ENCODE peak calls at places on chromosomes 16 and 17, in six cellular contexts. Y is dorsolateral prefrontal cortex, J is fibroblast of mammary gland, U is GM12878, C is ovary, Z is tibial nerve. T is an unnamed sample.

GRCh38 chr16:50093607-50094570 is 28.1 kb downstream of the HEATR3 start:
- DNase-seq in U (no peak), Z (peak; percentile 26), J (peak; percentile 94), C (peak; percentile 32), Y (peak; percentile 39), T (no peak)

GRCh38 chr17:61455754-61456681 is 3.8 kb downstream of the TBX4 start:
- DNase-seq in Y (no peak), J (no peak), C (no peak), Z (no peak), U (no peak), T (no peak)

GRCh38 chr16:71214771-71215381 is 15.6 kb downstream of the HYDIN start:
- DNase-seq in J (peak; percentile 0), U (no peak), Z (no peak), C (no peak), Y (no peak), T (no peak)

GRCh38 chr17:31508310-31509094 is 117.0 kb downstream of the RAB11FIP4 start:
- DNase-seq in Z (no peak), U (peak; percentile 69), C (no peak), Y (no peak), J (no peak), T (no peak)

GRCh38 chr16:66223176-66223780 is 143.2 kb upstream of the CDH5 start:
- DNase-seq in Y (no peak), J (peak; percentile 95), Z (no peak), U (no peak), C (no peak), T (no peak)

GRCh38 chr17:5065227-5065744 is 13.0 kb upstream of the ZFP3 start:
- DNase-seq in U (no peak), Y (no peak), J (no peak), C (no peak), Z (no peak), T (no peak)

GRCh38 chr17:58666858-58667267 is 25.0 kb downstream of the TEX14 start:
- DNase-seq in C (peak; percentile 73), U (no peak), Y (peak; percentile 39), Z (peak; percentile 41), J (peak; percentile 79), T (no peak)

GRCh38 chr17:14311186-14311705 is 10.4 kb downstream of the HS3ST3B1 start:
- DNase-seq in C (no peak), U (no peak), J (no peak), Y (no peak), Z (no peak), T (no peak)

GRCh38 chr17:48990882-48991357 is 6.3 kb upstream of the IGF2BP1 start:
- DNase-seq in J (no peak), Y (no peak), U (no peak), C (no peak), Z (no peak), T (no peak)

GRCh38 chr16:84884311-84885023 is 64.7 kb downstream of the CRISPLD2 start:
- DNase-seq in J (no peak), U (no peak), C (no peak), Z (peak; percentile 29), Y (peak; percentile 43), T (no peak)

GRCh38 chr17:56718515-56718914 is 115.2 kb downstream of the C17orf67 start:
- DNase-seq in J (no peak), C (no peak), Y (no peak), U (no peak), Z (no peak), T (no peak)

GRCh38 chr16:4982056-4982867 is 24.1 kb downstream of the SEC14L5 start:
- DNase-seq in C (no peak), J (no peak), Y (no peak), U (no peak), Z (no peak), T (no peak)

GRCh38 chr16:22264786-22265185 is 32.4 kb upstream of the POLR3E start:
- DNase-seq in C (no peak), J (no peak), Y (no peak), U (no peak), Z (no peak), T (no peak)

GRCh38 chr16:27389272-27389961 is 12.6 kb upstream of the IL21R start:
- DNase-seq in Z (no peak), C (no peak), U (peak; percentile 84), J (no peak), Y (no peak), T (no peak)

GRCh38 chr17:6413073-6413472 is 21.8 kb downstream of the AIPL1 start:
- DNase-seq in Y (no peak), J (peak; percentile 47), Z (no peak), C (no peak), U (no peak), T (no peak)

GRCh38 chr16:15822957-15823356 is 33.9 kb downstream of the MYH11 start:
- DNase-seq in C (peak; percentile 31), J (no peak), U (no peak), Y (no peak), Z (no peak), T (no peak)

GRCh38 chr17:58932956-58933355 is 173.7 kb downstream of the TRIM37 start:
- DNase-seq in C (no peak), U (no peak), Z (no peak), Y (no peak), J (no peak), T (no peak)

GRCh38 chr16:81513204-81514040 is 68.8 kb downstream of the CMIP start:
- DNase-seq in J (peak; percentile 32), U (no peak), C (peak; percentile 69), Y (peak; percentile 66), Z (no peak), T (peak; percentile 20)

GRCh38 chr17:76585649-76586593 is at the start of gene ST6GALNAC2:
- DNase-seq in Y (no peak), C (peak; percentile 47), J (no peak), Z (peak; percentile 32), U (no peak), T (no peak)

GRCh38 chr16:11964761-11965539 is at the start of gene TNFRSF17:
- DNase-seq in Z (no peak), C (no peak), Y (no peak), U (peak; percentile 94), J (peak; percentile 21), T (no peak)

GRCh38 chr17:63086483-63087185 is 120.6 kb downstream of the TANC2 start:
- DNase-seq in Y (no peak), J (no peak), C (no peak), U (no peak), Z (no peak), T (no peak)

GRCh38 chr17:57644311-57644710 is 100.8 kb downstream of the CCDC182 start:
- DNase-seq in U (no peak), C (no peak), Z (no peak), Y (no peak), J (no peak), T (no peak)

GRCh38 chr17:9360610-9361571 is 214.7 kb downstream of the STX8 start:
- DNase-seq in Z (no peak), U (no peak), Y (no peak), C (peak; percentile 62), J (peak; percentile 88), T (no peak)

GRCh38 chr16:49373504-49373903 is at the start of gene C16orf78:
- DNase-seq in Z (no peak), U (no peak), J (no peak), Y (no peak), C (no peak), T (no peak)

GRCh38 chr17:38466346-38467315 is 38.4 kb downstream of the ARHGAP23 start:
- DNase-seq in J (no peak), U (no peak), Z (no peak), Y (no peak), C (no peak), T (no peak)

GRCh38 chr17:38465420-38466345 is 37.4 kb downstream of the ARHGAP23 start:
- DNase-seq in Y (no peak), Z (peak; percentile 50), U (no peak), C (peak; percentile 73), J (no peak), T (no peak)

GRCh38 chr17:38463451-38463858 is 35.2 kb downstream of the ARHGAP23 start:
- DNase-seq in U (no peak), C (no peak), Z (peak; percentile 31), Y (no peak), J (no peak), T (no peak)

GRCh38 chr17:38464723-38465419 is 36.6 kb downstream of the ARHGAP23 start:
- DNase-seq in J (peak; percentile 93), U (no peak), Z (peak; percentile 82), Y (peak; percentile 90), C (peak; percentile 95), T (no peak)

GRCh38 chr17:38464251-38464722 is 36.0 kb downstream of the ARHGAP23 start:
- DNase-seq in J (peak; percentile 49), C (peak; percentile 66), U (no peak), Z (peak; percentile 47), Y (peak; percentile 68), T (no peak)
- H3K4me3 ChIP-seq in J (no peak overlapping the region), C (peak overlapping the region; percentile 55), U (no peak overlapping the region), Z (peak overlapping the region; percentile 34), Y (peak overlapping the region; percentile 49), T (no peak overlapping the region)

DNA sequence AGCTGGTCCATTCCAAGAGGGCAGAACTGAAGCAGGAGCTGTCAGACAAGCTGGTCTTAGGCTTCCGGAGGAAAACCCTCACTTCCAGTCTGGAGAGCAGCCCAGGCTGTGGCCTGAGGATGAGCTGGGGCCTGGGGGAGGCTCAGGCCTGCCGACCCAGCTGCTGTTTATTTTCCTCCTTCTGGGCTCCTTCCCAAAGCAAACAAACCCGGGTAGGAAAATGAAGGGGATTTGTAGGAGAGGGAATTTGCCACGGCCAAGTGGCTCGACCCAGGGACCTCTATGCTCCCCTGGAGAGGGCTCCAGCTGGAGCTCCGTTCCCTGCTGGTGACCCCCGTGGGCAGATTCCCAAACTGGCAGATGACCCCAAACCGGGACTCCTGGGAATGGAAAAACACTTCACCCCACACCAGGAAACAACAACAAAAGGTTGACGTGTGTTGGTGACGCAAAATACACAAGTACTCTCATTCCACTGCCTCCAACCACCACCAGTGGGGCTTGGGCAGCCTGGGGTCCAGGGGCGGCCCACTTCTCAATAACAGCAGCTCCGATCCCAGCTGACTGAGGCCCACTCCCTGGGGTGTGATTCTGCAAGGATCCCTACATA is 8.8 kb downstream of the JUP start:
- DNase-seq in U (no peak), C (peak; percentile 88), Z (peak; percentile 57), J (peak; percentile 96), Y (no peak), T (no peak)
- H3K4me3 ChIP-seq in U (no peak overlapping the region), C (no peak overlapping the region), Z (no peak overlapping the region), J (no peak overlapping the region), Y (no peak overlapping the region), T (no peak overlapping the region)

GRCh38 chr17:80857721-80858171 is 133.9 kb upstream of the CHMP6 start:
- DNase-seq in Z (no peak), C (no peak), J (no peak), Y (no peak), U (no peak), T (no peak)
- H3K4me3 ChIP-seq in Z (no peak overlapping the region), C (no peak overlapping the region), J (no peak overlapping the region), Y (no peak overlapping the region), U (no peak overlapping the region), T (no peak overlapping the region)

GRCh38 chr17:74544991-74545441 is 899 bp downstream of the CD300C start:
- DNase-seq in C (no peak), Z (no peak), J (no peak), Y (no peak), U (no peak), T (no peak)

GRCh38 chr17:74543891-74544760 is 1.8 kb downstream of the CD300C start:
- DNase-seq in C (no peak), J (no peak), Z (no peak), U (no peak), Y (no peak), T (no peak)

GRCh38 chr17:74547264-74547663 is 1.3 kb upstream of the CD300C start:
- DNase-seq in J (no peak), Y (no peak), U (no peak), Z (no peak), C (no peak), T (no peak)

GRCh38 chr17:74546586-74546985 is 671 bp upstream of the CD300C start:
- DNase-seq in Z (no peak), U (no peak), J (no peak), C (no peak), Y (no peak), T (no peak)

GRCh38 chr17:74545456-74546230 is at the start of gene CD300C:
- DNase-seq in Y (no peak), J (no peak), Z (no peak), C (no peak), U (no peak), T (no peak)
- H3K4me3 ChIP-seq in Y (no peak within 1 kb of the TSS), J (no peak within 1 kb of the TSS), Z (no peak within 1 kb of the TSS), C (no peak within 1 kb of the TSS), U (no peak within 1 kb of the TSS), T (no peak within 1 kb of the TSS)

T was measured in iPS DF 6.9.